ENCODE peak calls at places on chromosomes 3 and 15, in four cellular contexts. One of them, this sample, is unnamed.

GRCh38 chr3:86547697-86548096 is 443.3 kb downstream of the VGLL3 start:
- DNase-seq in HFFc6: no peak
- DNase-seq in CD8-positive, alpha-beta memory T cell: no peak
- DNase-seq in endothelial cell: no peak
- DNase-seq in this sample: no peak

GRCh38 chr3:23735062-23735461 is 70.7 kb upstream of the UBE2E1 start:
- DNase-seq in endothelial cell: no peak
- DNase-seq in CD8-positive, alpha-beta memory T cell: no peak
- DNase-seq in HFFc6: no peak
- DNase-seq in this sample: no peak

GRCh38 chr3:150227839-150228238 is 180.3 kb upstream of the TSC22D2 start:
- DNase-seq in CD8-positive, alpha-beta memory T cell: peak
- DNase-seq in endothelial cell: peak
- DNase-seq in HFFc6: peak
- DNase-seq in this sample: peak

GRCh38 chr3:69288161-69288895 is 97.6 kb downstream of the FRMD4B start:
- DNase-seq in CD8-positive, alpha-beta memory T cell: peak
- DNase-seq in endothelial cell: no peak
- DNase-seq in HFFc6: no peak
- DNase-seq in this sample: no peak

GRCh38 chr15:45441686-45442085 is 63.3 kb upstream of the GATM start:
- DNase-seq in endothelial cell: no peak
- DNase-seq in CD8-positive, alpha-beta memory T cell: no peak
- DNase-seq in HFFc6: no peak
- DNase-seq in this sample: no peak

GRCh38 chr3:41182504-41183059 is 16.7 kb upstream of the CTNNB1 start:
- DNase-seq in endothelial cell: no peak
- DNase-seq in HFFc6: no peak
- DNase-seq in CD8-positive, alpha-beta memory T cell: no peak
- DNase-seq in this sample: no peak

GRCh38 chr15:76376029-76376428 is 39.5 kb downstream of the ISL2 start:
- DNase-seq in endothelial cell: no peak
- DNase-seq in HFFc6: no peak
- DNase-seq in CD8-positive, alpha-beta memory T cell: no peak
- DNase-seq in this sample: no peak

GRCh38 chr3:17136251-17136721 is 251.5 kb downstream of the PLCL2 start:
- DNase-seq in endothelial cell: no peak
- DNase-seq in HFFc6: no peak
- DNase-seq in CD8-positive, alpha-beta memory T cell: no peak
- DNase-seq in this sample: no peak

GRCh38 chr15:64985382-64986033 is 4.2 kb downstream of the SPG21 start:
- DNase-seq in HFFc6: peak
- DNase-seq in CD8-positive, alpha-beta memory T cell: no peak
- DNase-seq in endothelial cell: no peak
- DNase-seq in this sample: no peak

GRCh38 chr3:53804697-53805462 is 41.3 kb downstream of the CHDH start:
- DNase-seq in CD8-positive, alpha-beta memory T cell: no peak
- DNase-seq in HFFc6: peak
- DNase-seq in endothelial cell: no peak
- DNase-seq in this sample: no peak

GRCh38 chr15:70508561-70509281 is 254.6 kb downstream of the UACA start:
- DNase-seq in HFFc6: peak
- DNase-seq in endothelial cell: no peak
- DNase-seq in CD8-positive, alpha-beta memory T cell: no peak
- DNase-seq in this sample: no peak

GRCh38 chr3:144989756-144990155 is 1018.1 kb downstream of the DIPK2A start:
- DNase-seq in CD8-positive, alpha-beta memory T cell: no peak
- DNase-seq in HFFc6: no peak
- DNase-seq in endothelial cell: no peak
- DNase-seq in this sample: no peak